ENCODE peak calls at places on chromosomes 3 and 15, in seven cellular contexts. R is sigmoid colon, Y is HFF-Myc, X is colonic mucosa, U is progenitor cell of endocrine pancreas, O is Peyer's patch, W is B cell. E is an unnamed sample.

GRCh38 chr15:31459011-31459748 is 132.5 kb downstream of the KLF13 start:
- DNase-seq in U (no peak), O (peak), R (no peak), X (no peak), W (peak), Y (no peak), E (no peak)

GRCh38 chr15:74614744-74615312 is 808 bp upstream of the CLK3 start:
- DNase-seq in R (peak), U (peak), Y (no peak), O (peak), X (peak), W (peak), E (peak)

GRCh38 chr15:90930861-90931629 is 1.3 kb downstream of the HDDC3 start:
- DNase-seq in O (no peak), R (peak), U (no peak), Y (no peak), W (no peak), X (peak), E (no peak)

GRCh38 chr15:88800026-88800425 is 3.2 kb upstream of the ACAN start:
- DNase-seq in W (no peak), O (no peak), X (no peak), Y (no peak), U (no peak), R (no peak), E (no peak)

GRCh38 chr15:63941698-63942465 is 104.4 kb downstream of the DAPK2 start:
- DNase-seq in X (peak), Y (no peak), R (no peak), O (no peak), W (no peak), U (no peak), E (no peak)

GRCh38 chr3:162602619-162603018 is 1106.0 kb downstream of the OTOL1 start:
- DNase-seq in Y (no peak), U (no peak), W (no peak), X (no peak), R (no peak), O (no peak), E (no peak)

GRCh38 chr3:70829101-70829500 is 516.7 kb upstream of the MDFIC2 start:
- DNase-seq in W (no peak), X (no peak), O (no peak), Y (no peak), R (no peak), U (no peak), E (no peak)

GRCh38 chr15:89364341-89364740 is 29.7 kb upstream of the POLG start:
- DNase-seq in O (no peak), Y (no peak), U (no peak), X (no peak), W (no peak), R (no peak), E (no peak)

GRCh38 chr15:28178290-28178689 is 79.2 kb upstream of the OCA2 start:
- DNase-seq in U (no peak), R (no peak), W (no peak), Y (no peak), O (no peak), X (no peak), E (no peak)

GRCh38 chr3:42055291-42055690 is 35.9 kb upstream of the TRAK1 start:
- DNase-seq in R (no peak), O (no peak), W (no peak), U (no peak), Y (no peak), X (no peak), E (no peak)

GRCh38 chr3:64666171-64666581 is 21.6 kb downstream of the ADAMTS9 start:
- DNase-seq in O (no peak), W (no peak), Y (no peak), X (no peak), U (no peak), R (no peak), E (no peak)

GRCh38 chr3:54968546-54969172 is 40.8 kb upstream of the LRTM1 start:
- DNase-seq in Y (no peak), X (no peak), U (no peak), R (no peak), W (no peak), O (no peak), E (no peak)

GRCh38 chr15:84924074-84924700 is 39.7 kb downstream of the SLC28A1 start:
- DNase-seq in O (no peak), X (no peak), W (no peak), R (no peak), Y (no peak), U (no peak), E (no peak)

GRCh38 chr15:56821721-56822425 is 88.6 kb upstream of the ZNF280D start:
- DNase-seq in Y (peak), O (peak), X (peak), U (peak), W (no peak), R (peak), E (peak)

GRCh38 chr15:21260966-21261395 is 179.3 kb downstream of the POTEB3 start:
- DNase-seq in Y (no peak), W (no peak), R (peak), O (peak), U (peak), X (no peak), E (no peak)

GRCh38 chr3:164897335-164897734 is 181.0 kb downstream of the SI start:
- DNase-seq in U (no peak), Y (no peak), W (no peak), R (no peak), O (no peak), X (no peak), E (no peak)

GRCh38 chr15:86178845-86179244 is 99.2 kb downstream of the AGBL1 start:
- DNase-seq in R (no peak), Y (no peak), W (no peak), U (no peak), O (no peak), X (no peak), E (no peak)

GRCh38 chr3:16297991-16298885 is 33.2 kb downstream of the OXNAD1 start:
- DNase-seq in R (no peak), U (no peak), O (no peak), W (no peak), X (no peak), Y (no peak), E (no peak)

GRCh38 chr3:146493221-146493620 is 23.9 kb upstream of the PLSCR2 start:
- DNase-seq in W (no peak), Y (no peak), O (no peak), X (no peak), R (no peak), U (no peak), E (no peak)

GRCh38 chr15:66594344-66594743 is 28.5 kb upstream of the LCTL start:
- DNase-seq in W (no peak), O (no peak), Y (no peak), X (no peak), R (no peak), U (no peak), E (no peak)

GRCh38 chr3:171804618-171805389 is 5.5 kb downstream of the PLD1 start:
- DNase-seq in Y (no peak), R (no peak), W (no peak), U (no peak), X (no peak), O (no peak), E (no peak)

GRCh38 chr15:33324609-33325008 is 13.8 kb downstream of the RYR3 start:
- DNase-seq in R (no peak), X (no peak), U (no peak), Y (no peak), W (no peak), O (no peak), E (no peak)

GRCh38 chr15:52734329-52734728 is 55.1 kb upstream of the ATOSA start:
- DNase-seq in Y (no peak), W (no peak), U (no peak), R (no peak), O (no peak), X (no peak), E (no peak)

GRCh38 chr3:112582242-112582874 is 20.5 kb downstream of the SLC35A5 start:
- DNase-seq in O (no peak), W (no peak), R (no peak), U (no peak), X (no peak), Y (no peak), E (no peak)

GRCh38 chr15:46312133-46312740 is 677.4 kb downstream of the SQOR start:
- DNase-seq in Y (peak), X (peak), U (peak), R (peak), O (peak), W (peak), E (no peak)

GRCh38 chr3:48403533-48404439 is 26.1 kb downstream of the PLXNB1 start:
- DNase-seq in Y (no peak), U (no peak), X (no peak), R (peak), W (peak), O (peak), E (peak)

GRCh38 chr3:88149146-88149515 is 628 bp upstream of the C3orf38 start:
- DNase-seq in U (no peak), O (no peak), X (no peak), W (peak), Y (no peak), R (no peak), E (no peak)

GRCh38 chr15:72796515-72797337 is 13.2 kb upstream of the ADPGK start:
- DNase-seq in O (peak), Y (no peak), U (peak), X (peak), R (no peak), W (peak), E (peak)

GRCh38 chr3:171718493-171719205 is 91.6 kb downstream of the PLD1 start:
- DNase-seq in U (no peak), W (no peak), R (no peak), Y (no peak), O (no peak), X (no peak), E (no peak)

GRCh38 chr3:18723426-18723825 is 298.3 kb upstream of the SATB1 start:
- DNase-seq in X (no peak), O (no peak), Y (no peak), U (no peak), R (no peak), W (no peak), E (no peak)

GRCh38 chr3:2558828-2559227 is 460.2 kb downstream of the CNTN4 start:
- DNase-seq in U (no peak), W (no peak), R (no peak), X (no peak), O (no peak), Y (no peak), E (no peak)

GRCh38 chr3:46878796-46879436 is 1.4 kb downstream of the PTH1R start:
- DNase-seq in R (no peak), U (no peak), W (no peak), O (no peak), X (no peak), Y (no peak), E (no peak)

GRCh38 chr3:10319251-10319650 is 1.7 kb downstream of the SEC13 start:
- DNase-seq in X (peak), U (no peak), W (no peak), O (peak), R (no peak), Y (no peak), E (no peak)

GRCh38 chr15:30649952-30650929 is 24.3 kb downstream of the ARHGAP11B start:
- DNase-seq in U (no peak), O (no peak), W (peak), R (no peak), Y (no peak), X (no peak), E (no peak)

GRCh38 chr3:144491333-144491732 is 519.7 kb downstream of the DIPK2A start:
- DNase-seq in U (no peak), X (no peak), O (no peak), W (no peak), R (no peak), Y (peak), E (no peak)

GRCh38 chr15:98155356-98155755 is 194.9 kb downstream of the ARRDC4 start:
- DNase-seq in X (no peak), U (no peak), O (no peak), W (no peak), Y (peak), R (no peak), E (no peak)

GRCh38 chr3:194569252-194569651 is 64.0 kb downstream of the TMEM44 start:
- DNase-seq in U (no peak), X (no peak), W (no peak), Y (no peak), O (no peak), R (no peak), E (no peak)

GRCh38 chr3:71487418-71487817 is 96.1 kb downstream of the FOXP1 start:
- DNase-seq in R (no peak), Y (no peak), U (no peak), O (no peak), X (no peak), W (peak), E (no peak)

DNA sequence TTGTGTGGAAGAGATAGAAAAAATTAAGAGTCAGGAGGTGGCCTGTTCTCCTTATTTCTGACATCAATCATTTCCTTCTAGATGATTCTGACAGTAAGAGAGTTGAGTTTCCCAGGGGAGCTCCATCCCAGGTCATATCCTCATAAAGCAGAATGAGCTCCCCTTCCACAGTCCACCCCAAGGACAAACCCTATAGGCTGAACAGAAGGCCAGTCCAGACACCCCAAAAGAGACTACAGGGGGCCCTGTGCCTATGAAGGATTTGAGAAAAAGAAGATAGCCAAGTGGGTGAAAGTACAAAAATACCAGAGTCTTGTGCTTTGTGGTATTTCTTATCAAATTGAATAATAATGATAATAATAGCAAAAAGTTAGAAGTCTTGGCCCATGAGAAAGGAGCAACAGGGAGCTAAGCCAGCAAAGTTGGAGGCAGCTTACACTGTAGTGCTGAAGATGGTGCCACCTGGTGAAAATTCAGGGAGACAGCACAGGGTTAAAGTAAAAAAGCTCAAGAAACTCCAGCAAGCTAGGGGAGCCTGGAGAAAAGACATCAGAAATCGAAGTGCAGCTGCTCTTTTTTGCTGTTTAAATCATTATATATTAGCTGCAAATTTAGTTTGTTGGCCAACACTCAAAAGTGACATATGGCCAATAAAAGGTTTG is 35.9 kb upstream of the SLC24A5 start:
- DNase-seq in X (no peak), Y (no peak), W (no peak), R (no peak), O (no peak), U (no peak), E (no peak)
- TF ChIP-seq CTCF in X (peak), Y (peak), W (no peak), R (no peak), O (no peak), U (peak), E (no peak)

GRCh38 chr3:195822131-195822696 is 10.5 kb upstream of the MUC4 start:
- DNase-seq in O (no peak), Y (no peak), W (no peak), X (no peak), R (no peak), U (no peak), E (no peak)
- TF ChIP-seq CTCF in O (no peak), Y (no peak), W (no peak), X (no peak), R (no peak), U (no peak), E (no peak)

GRCh38 chr3:99817437-99818240 is at the start of gene CMSS1:
- DNase-seq in U (peak), R (peak), Y (peak), O (peak), W (peak), X (peak), E (peak)
- TF ChIP-seq CTCF in U (peak), R (no peak), Y (no peak), O (peak), W (no peak), X (no peak), E (no peak)

GRCh38 chr3:97823503-97824004 is 1.7 kb downstream of the CRYBG3 start:
- DNase-seq in U (no peak), R (no peak), O (no peak), W (no peak), X (no peak), Y (no peak), E (no peak)

GRCh38 chr3:97820780-97821179 is 1.0 kb upstream of the CRYBG3 start:
- DNase-seq in X (no peak), R (no peak), O (no peak), U (no peak), W (peak), Y (no peak), E (no peak)

GRCh38 chr3:97821413-97821809 is 400 bp upstream of the CRYBG3 start:
- DNase-seq in W (peak), Y (no peak), O (peak), U (peak), X (peak), R (peak), E (peak)

GRCh38 chr3:97823081-97823480 is 1.3 kb downstream of the CRYBG3 start:
- DNase-seq in R (no peak), Y (no peak), O (no peak), X (no peak), W (no peak), U (no peak), E (no peak)

DNA sequence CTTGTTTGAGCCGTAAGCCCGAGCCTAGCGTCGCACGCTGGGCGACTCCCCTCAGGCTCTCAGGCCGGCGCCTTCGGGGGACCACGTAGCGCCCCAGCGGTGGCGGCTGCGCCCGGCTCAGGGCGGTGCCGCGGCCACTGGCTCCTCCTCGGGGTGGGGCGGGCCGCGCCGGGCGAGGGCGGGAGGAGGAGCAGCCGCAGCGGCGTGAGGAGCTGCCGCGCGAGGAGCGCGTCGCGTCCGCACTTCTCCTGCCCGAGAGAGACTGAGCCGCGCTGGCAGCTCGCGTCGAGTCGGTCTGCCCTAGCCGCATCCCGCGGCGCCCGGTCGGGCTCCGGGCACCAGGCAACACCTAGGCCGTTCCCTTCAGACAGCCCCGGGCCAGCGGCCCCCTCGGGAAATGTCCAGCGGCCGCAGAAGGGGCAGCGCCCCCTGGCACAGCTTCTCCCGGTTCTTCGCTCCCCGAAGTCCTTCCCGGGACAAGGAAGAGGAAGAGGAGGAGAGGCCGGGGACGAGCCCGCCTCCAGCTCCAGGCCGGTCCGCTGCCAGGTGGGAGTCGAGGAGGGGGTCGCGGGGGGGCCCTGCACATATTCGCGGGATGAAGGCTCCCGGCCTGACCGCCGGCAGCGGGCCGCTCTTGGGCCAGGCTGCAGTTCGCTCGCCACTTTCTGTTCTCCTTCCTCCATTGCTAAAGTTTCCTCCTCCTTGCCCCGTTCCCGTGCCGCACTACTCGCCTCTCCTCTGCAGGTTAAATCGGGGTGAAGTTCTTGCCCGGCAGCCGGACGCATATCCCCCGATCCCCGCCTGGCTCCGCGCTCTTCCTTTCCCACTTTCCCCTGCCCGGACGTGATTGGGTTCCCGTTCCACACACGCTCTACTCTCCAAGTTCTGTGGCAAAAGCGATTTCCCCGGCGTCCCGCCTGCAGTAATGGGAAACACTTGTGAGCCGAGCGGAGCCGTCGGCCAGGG is at the start of gene CRYBG3:
- DNase-seq in O (peak), W (peak), U (peak), R (peak), Y (peak), X (peak), E (peak)
- TF ChIP-seq CTCF in O (no peak), W (no peak), U (peak), R (no peak), Y (peak), X (peak), E (no peak)

GRCh38 chr3:115438799-115439198 is 184.5 kb upstream of the GAP43 start:
- DNase-seq in R (no peak), X (no peak), O (no peak), Y (no peak), U (no peak), W (no peak), E (no peak)

DNA sequence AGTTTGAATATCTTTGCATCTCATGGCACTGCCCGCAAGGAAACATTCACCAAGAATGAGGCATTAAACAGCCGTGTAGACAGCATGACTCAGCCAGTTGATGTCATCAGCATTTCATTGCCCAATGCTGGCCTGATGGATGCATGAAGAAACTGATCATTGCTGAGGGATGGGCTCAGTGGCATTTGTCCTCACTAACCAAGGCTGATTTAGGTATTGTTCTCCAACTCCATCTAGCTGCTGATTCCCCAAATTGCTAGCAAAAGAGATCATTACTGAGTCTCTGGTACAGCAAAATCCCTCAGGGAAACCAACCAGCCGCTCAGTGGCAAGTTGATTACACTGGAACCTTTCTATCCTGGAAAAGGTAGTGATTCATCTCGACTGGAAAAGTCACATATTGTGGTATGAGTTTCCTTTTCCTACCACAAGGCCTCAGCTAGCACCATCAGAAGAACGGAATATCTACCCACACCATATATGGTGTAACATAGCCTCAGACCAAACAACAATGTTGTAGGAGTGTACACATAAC is 186.5 kb upstream of the GAP43 start:
- DNase-seq in U (no peak), O (no peak), Y (peak), R (no peak), X (no peak), W (no peak), E (no peak)
- TF ChIP-seq CTCF in U (no peak), O (no peak), Y (peak), R (no peak), X (no peak), W (no peak), E (no peak)